ENCODE peak calls at places on chromosomes 1 and 21, in six cellular contexts. M, Y, Q, C, W and H are unnamed samples.
A peak's percentile ranks its signal among the peaks of the same experiment; 100 is the strongest.

GRCh38 chr1:230125633-230126528 is 58.8 kb downstream of the GALNT2 start:
- DNase-seq in Y (no peak), Q (peak; percentile 80), C (peak; percentile 47), M (no peak), W (peak; percentile 26), H (no peak)

GRCh38 chr1:245457562-245457961 is 302.8 kb downstream of the KIF26B start:
- DNase-seq in Y (no peak), W (no peak), C (no peak), M (no peak), Q (no peak), H (no peak)

GRCh38 chr1:79657916-79658662 is 651.6 kb upstream of the ADGRL4 start:
- DNase-seq in W (no peak), Q (no peak), M (no peak), C (peak; percentile 59), Y (no peak), H (no peak)

GRCh38 chr1:112761714-112762480 is 46.8 kb upstream of the PPM1J start:
- DNase-seq in C (no peak), Y (no peak), M (no peak), W (no peak), Q (no peak), H (no peak)

GRCh38 chr1:235878082-235878781 is 11.5 kb upstream of the LYST start:
- DNase-seq in Y (no peak), C (no peak), M (no peak), W (no peak), Q (no peak), H (no peak)

GRCh38 chr1:228371741-228372182 is 34.9 kb downstream of the TRIM11 start:
- DNase-seq in C (no peak), Y (no peak), M (no peak), Q (no peak), W (no peak), H (no peak)

GRCh38 chr21:36710729-36711048 is 11.8 kb downstream of the SIM2 start:
- DNase-seq in M (no peak), C (no peak), W (no peak), Q (no peak), Y (peak; percentile 30), H (no peak)

GRCh38 chr21:39863111-39863510 is 4.1 kb upstream of the PCP4 start:
- DNase-seq in M (peak; percentile 56), Q (peak; percentile 59), C (no peak), W (no peak), Y (no peak), H (no peak)

GRCh38 chr1:156493154-156493631 is 7.4 kb downstream of the MEF2D start:
- DNase-seq in W (no peak), M (no peak), C (no peak), Y (no peak), Q (no peak), H (peak; percentile 82)

GRCh38 chr1:156496211-156496761 is 4.3 kb downstream of the MEF2D start:
- DNase-seq in W (peak; percentile 71), C (no peak), M (no peak), Y (no peak), Q (no peak), H (no peak)

GRCh38 chr21:42309753-42310213 is 5.4 kb downstream of the TFF3 start:
- DNase-seq in W (peak; percentile 46), Y (no peak), M (peak; percentile 56), C (peak; percentile 7), Q (peak; percentile 64), H (peak; percentile 51)

GRCh38 chr1:39081266-39082139 is 55.4 kb downstream of the NDUFS5 start:
- DNase-seq in C (no peak), W (no peak), Y (no peak), Q (peak; percentile 30), M (no peak), H (peak; percentile 24)

GRCh38 chr1:192983349-192983980 is 75.7 kb downstream of the UCHL5 start:
- DNase-seq in Q (peak; percentile 67), Y (no peak), C (no peak), W (peak; percentile 14), M (no peak), H (no peak)

GRCh38 chr1:177426533-177426932 is 255.8 kb downstream of the BRINP2 start:
- DNase-seq in Q (no peak), C (no peak), W (no peak), M (no peak), Y (no peak), H (no peak)

GRCh38 chr1:27117733-27118439 is 37.0 kb downstream of the SLC9A1 start:
- DNase-seq in C (no peak), M (no peak), Q (no peak), Y (no peak), W (no peak), H (no peak)

GRCh38 chr21:43611598-43612369 is 47.5 kb downstream of the HSF2BP start:
- DNase-seq in Y (peak; percentile 66), Q (peak; percentile 77), C (peak; percentile 68), M (peak; percentile 51), W (peak; percentile 65), H (peak; percentile 75)

GRCh38 chr1:199173356-199173755 is 534.5 kb downstream of the PTPRC start:
- DNase-seq in Y (no peak), M (no peak), C (peak; percentile 34), W (peak; percentile 92), Q (no peak), H (no peak)

DNA sequence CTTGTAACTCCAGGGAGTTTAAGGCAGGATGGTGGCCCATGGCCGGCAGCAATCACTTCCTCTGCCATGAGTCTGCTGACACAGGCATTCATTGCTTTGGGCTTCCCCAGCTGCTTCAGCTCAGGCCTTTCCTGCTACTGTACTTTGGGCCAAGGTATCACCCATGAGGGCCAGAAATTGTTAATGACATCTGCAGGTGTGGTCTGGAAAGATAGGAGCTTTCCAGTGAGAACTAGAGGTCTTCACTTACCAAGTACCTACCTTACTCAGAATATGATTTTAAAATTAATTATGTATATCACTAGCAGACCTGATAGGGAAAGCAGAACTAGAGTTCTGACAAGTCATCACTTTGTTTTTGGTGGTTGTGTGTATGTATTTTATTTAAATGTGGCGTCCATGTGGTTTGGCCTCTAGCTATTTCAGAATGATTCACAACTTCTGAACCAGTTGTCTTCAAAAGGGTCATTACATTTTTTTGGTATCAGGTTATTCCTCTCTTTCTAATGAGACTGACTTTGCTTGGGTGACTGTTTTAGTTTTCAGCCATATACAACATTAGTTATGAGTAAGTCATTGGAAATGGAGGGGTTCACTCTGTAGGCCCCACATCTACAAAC is 2.7 kb downstream of the RGL1 start:
- DNase-seq in M (peak; percentile 54), W (peak; percentile 83), Y (no peak), C (peak; percentile 66), Q (peak; percentile 73), H (peak; percentile 13)
- H3K4me3 ChIP-seq in M (no peak overlapping the region), W (peak overlapping the region; percentile 96), Y (peak overlapping the region; percentile 74), C (peak overlapping the region; percentile 83), Q (no peak overlapping the region), H (no peak overlapping the region)

DNA sequence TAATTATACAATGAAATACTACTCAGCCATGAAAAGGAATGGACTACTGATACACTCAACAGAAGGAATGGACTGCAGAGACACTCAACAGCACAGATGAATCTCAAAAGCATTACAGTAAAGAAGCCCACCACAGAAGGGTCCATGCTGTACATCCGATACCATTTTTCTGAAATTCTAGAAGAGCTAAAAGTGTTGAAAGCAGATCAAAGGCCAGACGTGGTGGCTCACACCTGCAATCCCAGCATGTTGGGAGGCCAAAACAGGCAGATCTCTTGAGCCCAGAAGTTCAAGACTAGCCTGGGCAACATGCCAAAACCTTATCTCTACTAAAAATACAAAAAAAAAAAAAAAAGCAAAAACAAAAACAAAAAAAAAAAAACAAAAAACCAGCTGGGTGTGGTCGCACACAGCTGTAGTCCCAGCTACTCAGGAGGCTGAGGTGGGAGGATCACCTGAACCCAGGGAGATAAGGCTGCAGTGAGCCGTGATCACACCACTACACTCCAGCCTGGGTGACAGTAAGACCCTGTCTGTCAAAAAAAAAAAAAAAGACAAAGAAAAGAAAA is 15.5 kb downstream of the PPP1R15B start:
- DNase-seq in W (no peak), Y (no peak), Q (no peak), C (no peak), M (no peak), H (no peak)
- H3K4me3 ChIP-seq in W (no peak overlapping the region), Y (no peak overlapping the region), Q (no peak overlapping the region), C (no peak overlapping the region), M (no peak overlapping the region), H (no peak overlapping the region)

GRCh38 chr1:154404984-154405761 is at the start of gene IL6R:
- DNase-seq in M (peak; percentile 96), W (peak; percentile 83), C (peak; percentile 87), Q (peak; percentile 98), Y (peak; percentile 95), H (peak; percentile 87)

GRCh38 chr1:154407866-154408777 is 3.0 kb downstream of the IL6R start:
- DNase-seq in M (no peak), W (peak; percentile 49), Y (no peak), C (peak; percentile 21), Q (no peak), H (peak; percentile 25)

GRCh38 chr1:154405762-154406571 is 824 bp downstream of the IL6R start:
- DNase-seq in M (peak; percentile 84), Q (peak; percentile 86), C (peak; percentile 58), Y (peak; percentile 82), W (peak; percentile 51), H (peak; percentile 75)

GRCh38 chr1:154407021-154407865 is 2.1 kb downstream of the IL6R start:
- DNase-seq in Y (no peak), W (peak; percentile 76), Q (no peak), C (no peak), M (peak; percentile 79), H (no peak)

DNA sequence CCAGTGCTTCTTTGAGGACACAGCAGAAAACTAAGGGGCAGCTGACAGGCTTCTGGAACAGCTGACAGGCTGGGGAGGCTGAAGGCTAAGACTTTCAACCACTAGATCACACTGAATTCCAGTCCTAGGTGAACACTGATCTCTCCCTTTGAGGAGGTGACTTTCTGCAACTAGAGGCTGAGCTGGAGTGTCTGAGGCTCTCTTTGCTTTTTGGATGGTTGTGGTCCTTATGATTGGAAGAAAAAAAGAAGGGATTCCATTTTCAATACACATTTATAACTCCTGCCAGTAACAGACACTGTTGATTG is 1.4 kb downstream of the IL6R start:
- DNase-seq in Y (no peak), C (no peak), Q (no peak), W (peak; percentile 23), M (no peak), H (no peak)
- H3K4me3 ChIP-seq in Y (peak overlapping the region; percentile 79), C (peak overlapping the region; percentile 68), Q (peak overlapping the region; percentile 93), W (peak overlapping the region; percentile 48), M (peak overlapping the region; percentile 67), H (no peak overlapping the region)

DNA sequence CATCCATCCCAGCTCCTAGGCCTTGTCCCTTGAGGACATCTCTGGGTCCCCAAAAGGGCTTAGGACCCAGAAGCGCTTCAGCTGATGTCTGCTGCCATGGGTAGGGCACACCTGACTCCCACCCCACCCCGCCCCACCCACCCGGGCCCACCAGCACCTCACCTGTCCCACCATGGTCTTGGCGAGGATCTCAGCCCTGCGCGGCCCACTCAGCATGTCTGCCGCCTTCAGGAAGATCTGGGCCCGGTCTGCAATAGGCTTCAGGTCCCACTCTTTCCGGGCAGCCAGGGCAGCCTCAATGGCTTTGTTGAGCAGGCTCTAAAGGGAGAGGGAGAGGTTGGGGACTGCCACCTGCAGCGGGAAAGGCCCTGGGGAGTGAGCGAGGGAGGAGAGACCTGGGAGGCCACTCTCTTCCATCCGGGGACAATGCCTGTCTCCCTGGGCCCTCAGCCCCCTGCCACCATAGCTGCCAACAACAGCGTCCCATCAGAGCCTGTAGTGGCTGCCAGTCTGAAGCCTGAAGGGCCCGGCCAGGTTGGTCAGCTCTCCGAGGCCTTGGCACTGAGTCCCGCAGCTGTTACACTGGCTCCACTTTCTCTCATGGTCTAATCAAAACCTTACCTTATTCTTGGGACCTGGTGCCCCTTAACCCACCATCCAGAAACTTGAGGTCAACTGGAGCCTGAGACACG is 16.9 kb downstream of the ALDH4A1 start:
- DNase-seq in M (no peak), Y (no peak), W (no peak), Q (no peak), C (no peak), H (no peak)
- H3K4me3 ChIP-seq in M (no peak overlapping the region), Y (no peak overlapping the region), W (no peak overlapping the region), Q (no peak overlapping the region), C (no peak overlapping the region), H (no peak overlapping the region)